ENCODE peak calls at places on chromosomes 3 and 15, in six cellular contexts. N is AG09319, V is midbrain, O is HS-27A, K is NCI-H1105, Q is HuH-7. M is an unnamed sample.

GRCh38 chr3:72996121-72996472 is 514 bp upstream of the PPP4R2 start:
- DNase-seq in Q (no peak), K (no peak), N (no peak), O (no peak), V (no peak), M (no peak)

GRCh38 chr3:197154-197855 is 742 bp downstream of the CHL1 start:
- DNase-seq in V (peak), N (no peak), O (no peak), Q (no peak), K (no peak), M (no peak)

GRCh38 chr15:70801111-70801510 is 37.8 kb upstream of the UACA start:
- DNase-seq in N (no peak), V (no peak), K (no peak), O (no peak), Q (no peak), M (no peak)

GRCh38 chr3:14424711-14425573 is 22.5 kb downstream of the SLC6A6 start:
- DNase-seq in O (no peak), Q (no peak), N (no peak), K (no peak), V (no peak), M (no peak)

GRCh38 chr15:77781131-77782051 is 148.7 kb upstream of the LINGO1 start:
- DNase-seq in V (no peak), K (no peak), O (no peak), N (no peak), Q (no peak), M (no peak)

GRCh38 chr3:69411331-69411730 is 25.4 kb upstream of the FRMD4B start:
- DNase-seq in O (no peak), K (no peak), Q (no peak), N (no peak), V (no peak), M (no peak)

GRCh38 chr3:138118863-138119766 is 3.7 kb upstream of the DZIP1L start:
- DNase-seq in Q (peak), V (peak), O (peak), K (peak), N (peak), M (peak)

GRCh38 chr15:68781766-68782588 is 38.7 kb downstream of the ANP32A start:
- DNase-seq in N (no peak), O (no peak), V (no peak), K (no peak), Q (no peak), M (no peak)

GRCh38 chr3:70431906-70432305 is 119.5 kb upstream of the MDFIC2 start:
- DNase-seq in V (no peak), Q (no peak), K (no peak), N (no peak), O (no peak), M (no peak)

GRCh38 chr3:129429080-129429451 is 630 bp upstream of the EFCAB12 start:
- DNase-seq in K (peak), V (no peak), O (no peak), Q (no peak), N (no peak), M (no peak)

GRCh38 chr15:67133738-67134576 is 68.6 kb downstream of the SMAD3 start:
- DNase-seq in V (no peak), N (no peak), K (no peak), Q (no peak), O (no peak), M (no peak)

GRCh38 chr3:153338487-153338886 is 176.5 kb downstream of the RAP2B start:
- DNase-seq in Q (no peak), K (no peak), N (no peak), V (no peak), O (no peak), M (no peak)

GRCh38 chr15:84894743-84895425 is 10.4 kb downstream of the SLC28A1 start:
- DNase-seq in K (no peak), O (no peak), Q (no peak), N (no peak), V (no peak), M (no peak)

GRCh38 chr3:189166334-189166733 is 5.4 kb upstream of the TPRG1 start:
- DNase-seq in K (no peak), O (no peak), N (no peak), Q (no peak), V (no peak), M (no peak)

GRCh38 chr3:28672411-28672810 is 323.8 kb upstream of the AZI2 start:
- DNase-seq in N (no peak), O (no peak), V (no peak), Q (no peak), K (no peak), M (no peak)

GRCh38 chr3:147422934-147423599 is 13.9 kb downstream of the ZIC1 start:
- DNase-seq in N (no peak), K (peak), O (no peak), V (peak), Q (peak), M (no peak)

GRCh38 chr3:186261638-186262037 is 100.4 kb downstream of the DGKG start:
- DNase-seq in V (no peak), Q (peak), K (no peak), N (no peak), O (no peak), M (no peak)

GRCh38 chr3:127157181-127157828 is 35.6 kb upstream of the PRR23E start:
- DNase-seq in Q (no peak), O (no peak), K (peak), V (no peak), N (no peak), M (no peak)

GRCh38 chr3:52070724-52071621 is 14.6 kb upstream of the DUSP7 start:
- DNase-seq in Q (no peak), O (no peak), K (no peak), N (no peak), V (peak), M (no peak)

GRCh38 chr3:50167069-50167781 is 12.1 kb downstream of the SEMA3F start:
- DNase-seq in O (no peak), N (no peak), K (no peak), Q (no peak), V (no peak), M (no peak)

GRCh38 chr3:71649757-71650156 is 66.2 kb upstream of the FOXP1 start:
- DNase-seq in K (no peak), V (no peak), Q (no peak), O (no peak), N (no peak), M (no peak)

GRCh38 chr3:46559030-46559704 is 6.9 kb downstream of the LRRC2 start:
- DNase-seq in O (no peak), N (no peak), V (no peak), K (no peak), Q (no peak), M (no peak)

GRCh38 chr15:85496146-85496545 is 115.7 kb downstream of the AKAP13 start:
- DNase-seq in K (no peak), Q (no peak), N (no peak), V (no peak), O (no peak), M (no peak)

GRCh38 chr3:36679384-36680200 is 84.8 kb downstream of the DCLK3 start:
- DNase-seq in O (peak), V (no peak), N (peak), Q (no peak), K (no peak), M (no peak)

GRCh38 chr3:141646760-141647561 is 91.1 kb upstream of the RNF7 start:
- DNase-seq in K (peak), V (no peak), Q (peak), O (no peak), N (no peak), M (peak)

GRCh38 chr3:149393355-149394165 is 16.1 kb upstream of the TM4SF1 start:
- DNase-seq in Q (peak), K (peak), V (peak), O (no peak), N (no peak), M (no peak)

GRCh38 chr3:126501736-126502135 is 15.8 kb downstream of the UROC1 start:
- DNase-seq in K (no peak), N (no peak), O (no peak), V (no peak), Q (no peak), M (no peak)

GRCh38 chr15:50735156-50735555 is 30.4 kb downstream of the SPPL2A start:
- DNase-seq in N (no peak), Q (no peak), O (no peak), V (no peak), K (no peak), M (no peak)

GRCh38 chr3:185688808-185689207 is 102.7 kb downstream of the SENP2 start:
- DNase-seq in V (no peak), O (peak), N (peak), Q (no peak), K (no peak), M (peak)

GRCh38 chr15:83556068-83556467 is 97.9 kb upstream of the ADAMTSL3 start:
- DNase-seq in K (no peak), N (no peak), O (no peak), Q (no peak), V (no peak), M (no peak)

GRCh38 chr3:168620854-168621253 is 525.1 kb upstream of the GOLIM4 start:
- DNase-seq in N (no peak), O (peak), Q (peak), K (peak), V (peak), M (no peak)

GRCh38 chr3:80244390-80244789 is 476.6 kb upstream of the ROBO1 start:
- DNase-seq in O (no peak), V (no peak), N (peak), K (no peak), Q (no peak), M (no peak)

GRCh38 chr15:31503256-31503655 is 176.6 kb downstream of the KLF13 start:
- DNase-seq in K (no peak), O (no peak), Q (no peak), N (no peak), V (no peak), M (no peak)

GRCh38 chr3:37941608-37942540 is 48.7 kb upstream of the VILL start:
- DNase-seq in Q (no peak), N (no peak), V (no peak), K (no peak), O (no peak), M (no peak)

GRCh38 chr3:116929534-116930222 is 220.1 kb downstream of the TUSC7 start:
- DNase-seq in K (no peak), N (no peak), V (no peak), Q (no peak), O (no peak), M (no peak)

GRCh38 chr15:41994772-41995475 is 22.6 kb upstream of the EHD4 start:
- DNase-seq in N (no peak), O (no peak), V (no peak), K (no peak), Q (no peak), M (no peak)

GRCh38 chr3:134312072-134312872 is 61.6 kb upstream of the RYK start:
- DNase-seq in N (no peak), K (no peak), Q (peak), O (peak), V (no peak), M (peak)

GRCh38 chr3:183826448-183826847 is 1.1 kb upstream of the MAP6D1 start:
- DNase-seq in O (no peak), N (no peak), K (peak), V (no peak), Q (no peak), M (no peak)

GRCh38 chr3:187066228-187066995 is 72.9 kb downstream of the RPL39L start:
- DNase-seq in N (no peak), O (no peak), V (no peak), K (no peak), Q (peak), M (peak)

M was measured in 8988T.